ENCODE peak calls at places on chromosomes 5 and 9, in ten cellular contexts. One of them, this sample, is unnamed.
A peak's percentile ranks its signal among the peaks of the same experiment; 100 is the strongest.

GRCh38 chr5:116494784-116495480 is 79.7 kb downstream of the SEMA6A start:
- DNase-seq in breast epithelium: no peak
- DNase-seq in stimulated activated CD8-positive, alpha-beta memory T cell treated with anti-CD3 and anti-CD28 coated beads, Interleukin-15, amount 100 ng/mL, for 1 hour: no peak
- DNase-seq in effector memory CD4-positive, alpha-beta T cell: no peak
- DNase-seq in transverse colon: no peak
- DNase-seq in EL: no peak
- DNase-seq in NCI-H1092: no peak
- DNase-seq in lung: no peak
- DNase-seq in activated T-helper 1 cell treated with anti-CD3 and anti-CD28 coated beads, Interleukin-2, amount 50 U/mL, for 16 hours: no peak
- DNase-seq in sigmoid colon: no peak
- DNase-seq in this sample: no peak

GRCh38 chr5:126693806-126694205 is 83.1 kb upstream of the LMNB1 start:
- DNase-seq in breast epithelium: no peak
- DNase-seq in transverse colon: no peak
- DNase-seq in stimulated activated CD8-positive, alpha-beta memory T cell treated with anti-CD3 and anti-CD28 coated beads, Interleukin-15, amount 100 ng/mL, for 1 hour: no peak
- DNase-seq in activated T-helper 1 cell treated with anti-CD3 and anti-CD28 coated beads, Interleukin-2, amount 50 U/mL, for 16 hours: no peak
- DNase-seq in NCI-H1092: no peak
- DNase-seq in effector memory CD4-positive, alpha-beta T cell: no peak
- DNase-seq in sigmoid colon: no peak
- DNase-seq in EL: no peak
- DNase-seq in lung: no peak
- DNase-seq in this sample: no peak

GRCh38 chr9:13750061-13750460 is 470.6 kb upstream of the MPDZ start:
- DNase-seq in breast epithelium: no peak
- DNase-seq in NCI-H1092: no peak
- DNase-seq in activated T-helper 1 cell treated with anti-CD3 and anti-CD28 coated beads, Interleukin-2, amount 50 U/mL, for 16 hours: no peak
- DNase-seq in transverse colon: no peak
- DNase-seq in EL: peak; percentile 90
- DNase-seq in sigmoid colon: no peak
- DNase-seq in lung: no peak
- DNase-seq in effector memory CD4-positive, alpha-beta T cell: no peak
- DNase-seq in stimulated activated CD8-positive, alpha-beta memory T cell treated with anti-CD3 and anti-CD28 coated beads, Interleukin-15, amount 100 ng/mL, for 1 hour: no peak
- DNase-seq in this sample: no peak

GRCh38 chr5:79464695-79465332 is 49.1 kb downstream of the HOMER1 start:
- DNase-seq in lung: no peak
- DNase-seq in EL: peak; percentile 40
- DNase-seq in stimulated activated CD8-positive, alpha-beta memory T cell treated with anti-CD3 and anti-CD28 coated beads, Interleukin-15, amount 100 ng/mL, for 1 hour: no peak
- DNase-seq in effector memory CD4-positive, alpha-beta T cell: no peak
- DNase-seq in NCI-H1092: no peak
- DNase-seq in breast epithelium: no peak
- DNase-seq in transverse colon: no peak
- DNase-seq in sigmoid colon: no peak
- DNase-seq in activated T-helper 1 cell treated with anti-CD3 and anti-CD28 coated beads, Interleukin-2, amount 50 U/mL, for 16 hours: no peak
- DNase-seq in this sample: no peak

GRCh38 chr5:142235050-142235797 is 89.6 kb downstream of the SPRY4 start:
- DNase-seq in transverse colon: no peak
- DNase-seq in sigmoid colon: no peak
- DNase-seq in breast epithelium: no peak
- DNase-seq in effector memory CD4-positive, alpha-beta T cell: no peak
- DNase-seq in lung: no peak
- DNase-seq in NCI-H1092: no peak
- DNase-seq in activated T-helper 1 cell treated with anti-CD3 and anti-CD28 coated beads, Interleukin-2, amount 50 U/mL, for 16 hours: no peak
- DNase-seq in EL: no peak
- DNase-seq in stimulated activated CD8-positive, alpha-beta memory T cell treated with anti-CD3 and anti-CD28 coated beads, Interleukin-15, amount 100 ng/mL, for 1 hour: no peak
- DNase-seq in this sample: no peak

GRCh38 chr5:140148508-140148907 is 22.8 kb downstream of the IGIP start:
- DNase-seq in stimulated activated CD8-positive, alpha-beta memory T cell treated with anti-CD3 and anti-CD28 coated beads, Interleukin-15, amount 100 ng/mL, for 1 hour: no peak
- DNase-seq in lung: no peak
- DNase-seq in transverse colon: no peak
- DNase-seq in EL: no peak
- DNase-seq in NCI-H1092: no peak
- DNase-seq in effector memory CD4-positive, alpha-beta T cell: no peak
- DNase-seq in breast epithelium: no peak
- DNase-seq in activated T-helper 1 cell treated with anti-CD3 and anti-CD28 coated beads, Interleukin-2, amount 50 U/mL, for 16 hours: no peak
- DNase-seq in sigmoid colon: no peak
- DNase-seq in this sample: no peak

GRCh38 chr9:36969216-36969771 is 64.8 kb downstream of the PAX5 start:
- DNase-seq in NCI-H1092: no peak
- DNase-seq in effector memory CD4-positive, alpha-beta T cell: no peak
- DNase-seq in stimulated activated CD8-positive, alpha-beta memory T cell treated with anti-CD3 and anti-CD28 coated beads, Interleukin-15, amount 100 ng/mL, for 1 hour: no peak
- DNase-seq in activated T-helper 1 cell treated with anti-CD3 and anti-CD28 coated beads, Interleukin-2, amount 50 U/mL, for 16 hours: no peak
- DNase-seq in sigmoid colon: no peak
- DNase-seq in lung: no peak
- DNase-seq in breast epithelium: no peak
- DNase-seq in EL: no peak
- DNase-seq in transverse colon: no peak
- DNase-seq in this sample: no peak

GRCh38 chr5:141343242-141343952 is at the start of gene PCDHGA3:
- DNase-seq in lung: no peak
- DNase-seq in stimulated activated CD8-positive, alpha-beta memory T cell treated with anti-CD3 and anti-CD28 coated beads, Interleukin-15, amount 100 ng/mL, for 1 hour: no peak
- DNase-seq in EL: peak; percentile 43
- DNase-seq in activated T-helper 1 cell treated with anti-CD3 and anti-CD28 coated beads, Interleukin-2, amount 50 U/mL, for 16 hours: no peak
- DNase-seq in sigmoid colon: no peak
- DNase-seq in breast epithelium: no peak
- DNase-seq in effector memory CD4-positive, alpha-beta T cell: no peak
- DNase-seq in NCI-H1092: no peak
- DNase-seq in transverse colon: no peak
- DNase-seq in this sample: no peak

GRCh38 chr9:114643906-114644305 is 13.7 kb downstream of the TEX53 start:
- DNase-seq in NCI-H1092: no peak
- DNase-seq in activated T-helper 1 cell treated with anti-CD3 and anti-CD28 coated beads, Interleukin-2, amount 50 U/mL, for 16 hours: no peak
- DNase-seq in lung: no peak
- DNase-seq in transverse colon: no peak
- DNase-seq in EL: no peak
- DNase-seq in sigmoid colon: no peak
- DNase-seq in breast epithelium: no peak
- DNase-seq in stimulated activated CD8-positive, alpha-beta memory T cell treated with anti-CD3 and anti-CD28 coated beads, Interleukin-15, amount 100 ng/mL, for 1 hour: no peak
- DNase-seq in effector memory CD4-positive, alpha-beta T cell: no peak
- DNase-seq in this sample: no peak

GRCh38 chr9:112194969-112195431 is 19.9 kb upstream of the SUSD1 start:
- DNase-seq in EL: no peak
- DNase-seq in lung: no peak
- DNase-seq in stimulated activated CD8-positive, alpha-beta memory T cell treated with anti-CD3 and anti-CD28 coated beads, Interleukin-15, amount 100 ng/mL, for 1 hour: no peak
- DNase-seq in breast epithelium: no peak
- DNase-seq in transverse colon: no peak
- DNase-seq in activated T-helper 1 cell treated with anti-CD3 and anti-CD28 coated beads, Interleukin-2, amount 50 U/mL, for 16 hours: no peak
- DNase-seq in NCI-H1092: no peak
- DNase-seq in sigmoid colon: no peak
- DNase-seq in effector memory CD4-positive, alpha-beta T cell: no peak
- DNase-seq in this sample: no peak

GRCh38 chr5:124705577-124705976 is 40.9 kb downstream of the ZNF608 start:
- DNase-seq in effector memory CD4-positive, alpha-beta T cell: no peak
- DNase-seq in sigmoid colon: no peak
- DNase-seq in transverse colon: no peak
- DNase-seq in activated T-helper 1 cell treated with anti-CD3 and anti-CD28 coated beads, Interleukin-2, amount 50 U/mL, for 16 hours: no peak
- DNase-seq in NCI-H1092: no peak
- DNase-seq in breast epithelium: no peak
- DNase-seq in lung: no peak
- DNase-seq in EL: no peak
- DNase-seq in stimulated activated CD8-positive, alpha-beta memory T cell treated with anti-CD3 and anti-CD28 coated beads, Interleukin-15, amount 100 ng/mL, for 1 hour: no peak
- DNase-seq in this sample: no peak

GRCh38 chr9:71681708-71682268 is 86.5 kb downstream of the CEMIP2 start:
- DNase-seq in effector memory CD4-positive, alpha-beta T cell: no peak
- DNase-seq in sigmoid colon: no peak
- DNase-seq in transverse colon: peak; percentile 22
- DNase-seq in NCI-H1092: no peak
- DNase-seq in stimulated activated CD8-positive, alpha-beta memory T cell treated with anti-CD3 and anti-CD28 coated beads, Interleukin-15, amount 100 ng/mL, for 1 hour: no peak
- DNase-seq in EL: peak; percentile 82
- DNase-seq in activated T-helper 1 cell treated with anti-CD3 and anti-CD28 coated beads, Interleukin-2, amount 50 U/mL, for 16 hours: no peak
- DNase-seq in lung: no peak
- DNase-seq in breast epithelium: no peak
- DNase-seq in this sample: no peak

GRCh38 chr5:177350776-177351391 is 584 bp downstream of the LMAN2 start:
- DNase-seq in sigmoid colon: no peak
- DNase-seq in activated T-helper 1 cell treated with anti-CD3 and anti-CD28 coated beads, Interleukin-2, amount 50 U/mL, for 16 hours: no peak
- DNase-seq in stimulated activated CD8-positive, alpha-beta memory T cell treated with anti-CD3 and anti-CD28 coated beads, Interleukin-15, amount 100 ng/mL, for 1 hour: no peak
- DNase-seq in EL: no peak
- DNase-seq in effector memory CD4-positive, alpha-beta T cell: no peak
- DNase-seq in transverse colon: no peak
- DNase-seq in lung: no peak
- DNase-seq in breast epithelium: no peak
- DNase-seq in NCI-H1092: no peak
- DNase-seq in this sample: no peak

GRCh38 chr9:27157736-27158135 is 48.7 kb downstream of the TEK start:
- DNase-seq in breast epithelium: no peak
- DNase-seq in stimulated activated CD8-positive, alpha-beta memory T cell treated with anti-CD3 and anti-CD28 coated beads, Interleukin-15, amount 100 ng/mL, for 1 hour: no peak
- DNase-seq in EL: no peak
- DNase-seq in NCI-H1092: no peak
- DNase-seq in effector memory CD4-positive, alpha-beta T cell: no peak
- DNase-seq in activated T-helper 1 cell treated with anti-CD3 and anti-CD28 coated beads, Interleukin-2, amount 50 U/mL, for 16 hours: no peak
- DNase-seq in lung: no peak
- DNase-seq in sigmoid colon: no peak
- DNase-seq in transverse colon: no peak
- DNase-seq in this sample: no peak

GRCh38 chr5:138641547-138642298 is 66.5 kb upstream of the HSPA9 start:
- DNase-seq in sigmoid colon: no peak
- DNase-seq in EL: peak; percentile 71
- DNase-seq in lung: peak; percentile 81
- DNase-seq in breast epithelium: peak; percentile 77
- DNase-seq in transverse colon: peak; percentile 73
- DNase-seq in effector memory CD4-positive, alpha-beta T cell: peak; percentile 60
- DNase-seq in activated T-helper 1 cell treated with anti-CD3 and anti-CD28 coated beads, Interleukin-2, amount 50 U/mL, for 16 hours: peak; percentile 38
- DNase-seq in NCI-H1092: no peak
- DNase-seq in stimulated activated CD8-positive, alpha-beta memory T cell treated with anti-CD3 and anti-CD28 coated beads, Interleukin-15, amount 100 ng/mL, for 1 hour: peak; percentile 44
- DNase-seq in this sample: peak; percentile 54

GRCh38 chr5:136655429-136655828 is 290.1 kb upstream of the TRPC7 start:
- DNase-seq in EL: peak; percentile 42
- DNase-seq in transverse colon: no peak
- DNase-seq in lung: no peak
- DNase-seq in sigmoid colon: no peak
- DNase-seq in activated T-helper 1 cell treated with anti-CD3 and anti-CD28 coated beads, Interleukin-2, amount 50 U/mL, for 16 hours: no peak
- DNase-seq in stimulated activated CD8-positive, alpha-beta memory T cell treated with anti-CD3 and anti-CD28 coated beads, Interleukin-15, amount 100 ng/mL, for 1 hour: no peak
- DNase-seq in NCI-H1092: no peak
- DNase-seq in effector memory CD4-positive, alpha-beta T cell: no peak
- DNase-seq in breast epithelium: no peak
- DNase-seq in this sample: no peak

GRCh38 chr9:114450833-114451706 is 54.2 kb downstream of the WHRN start:
- DNase-seq in lung: no peak
- DNase-seq in sigmoid colon: no peak
- DNase-seq in stimulated activated CD8-positive, alpha-beta memory T cell treated with anti-CD3 and anti-CD28 coated beads, Interleukin-15, amount 100 ng/mL, for 1 hour: no peak
- DNase-seq in breast epithelium: no peak
- DNase-seq in activated T-helper 1 cell treated with anti-CD3 and anti-CD28 coated beads, Interleukin-2, amount 50 U/mL, for 16 hours: no peak
- DNase-seq in transverse colon: no peak
- DNase-seq in effector memory CD4-positive, alpha-beta T cell: no peak
- DNase-seq in NCI-H1092: no peak
- DNase-seq in EL: no peak
- DNase-seq in this sample: no peak

GRCh38 chr9:100011062-100011681 is 87.6 kb downstream of the ERP44 start:
- DNase-seq in effector memory CD4-positive, alpha-beta T cell: peak; percentile 9
- DNase-seq in stimulated activated CD8-positive, alpha-beta memory T cell treated with anti-CD3 and anti-CD28 coated beads, Interleukin-15, amount 100 ng/mL, for 1 hour: no peak
- DNase-seq in breast epithelium: no peak
- DNase-seq in lung: no peak
- DNase-seq in sigmoid colon: no peak
- DNase-seq in EL: peak; percentile 43
- DNase-seq in activated T-helper 1 cell treated with anti-CD3 and anti-CD28 coated beads, Interleukin-2, amount 50 U/mL, for 16 hours: no peak
- DNase-seq in transverse colon: no peak
- DNase-seq in NCI-H1092: no peak
- DNase-seq in this sample: no peak

GRCh38 chr5:81719743-81720142 is 31.2 kb downstream of the SSBP2 start:
- DNase-seq in sigmoid colon: no peak
- DNase-seq in EL: no peak
- DNase-seq in NCI-H1092: no peak
- DNase-seq in lung: no peak
- DNase-seq in transverse colon: no peak
- DNase-seq in stimulated activated CD8-positive, alpha-beta memory T cell treated with anti-CD3 and anti-CD28 coated beads, Interleukin-15, amount 100 ng/mL, for 1 hour: no peak
- DNase-seq in activated T-helper 1 cell treated with anti-CD3 and anti-CD28 coated beads, Interleukin-2, amount 50 U/mL, for 16 hours: no peak
- DNase-seq in effector memory CD4-positive, alpha-beta T cell: no peak
- DNase-seq in breast epithelium: no peak
- DNase-seq in this sample: no peak

GRCh38 chr9:134938346-134939079 is 20.8 kb upstream of the FCN1 start:
- DNase-seq in sigmoid colon: no peak
- DNase-seq in lung: no peak
- DNase-seq in breast epithelium: no peak
- DNase-seq in transverse colon: no peak
- DNase-seq in activated T-helper 1 cell treated with anti-CD3 and anti-CD28 coated beads, Interleukin-2, amount 50 U/mL, for 16 hours: no peak
- DNase-seq in stimulated activated CD8-positive, alpha-beta memory T cell treated with anti-CD3 and anti-CD28 coated beads, Interleukin-15, amount 100 ng/mL, for 1 hour: no peak
- DNase-seq in EL: no peak
- DNase-seq in NCI-H1092: no peak
- DNase-seq in effector memory CD4-positive, alpha-beta T cell: no peak
- DNase-seq in this sample: no peak

GRCh38 chr5:14871084-14871572 is 450 bp downstream of the ANKH start:
- DNase-seq in lung: peak; percentile 31
- DNase-seq in stimulated activated CD8-positive, alpha-beta memory T cell treated with anti-CD3 and anti-CD28 coated beads, Interleukin-15, amount 100 ng/mL, for 1 hour: no peak
- DNase-seq in sigmoid colon: peak; percentile 68
- DNase-seq in breast epithelium: no peak
- DNase-seq in EL: no peak
- DNase-seq in activated T-helper 1 cell treated with anti-CD3 and anti-CD28 coated beads, Interleukin-2, amount 50 U/mL, for 16 hours: no peak
- DNase-seq in NCI-H1092: peak; percentile 31
- DNase-seq in effector memory CD4-positive, alpha-beta T cell: peak; percentile 18
- DNase-seq in transverse colon: peak; percentile 41
- DNase-seq in this sample: peak; percentile 12

GRCh38 chr5:37940931-37941623 is 101.2 kb upstream of the GDNF start:
- DNase-seq in sigmoid colon: no peak
- DNase-seq in stimulated activated CD8-positive, alpha-beta memory T cell treated with anti-CD3 and anti-CD28 coated beads, Interleukin-15, amount 100 ng/mL, for 1 hour: no peak
- DNase-seq in NCI-H1092: no peak
- DNase-seq in effector memory CD4-positive, alpha-beta T cell: no peak
- DNase-seq in transverse colon: no peak
- DNase-seq in breast epithelium: no peak
- DNase-seq in lung: no peak
- DNase-seq in activated T-helper 1 cell treated with anti-CD3 and anti-CD28 coated beads, Interleukin-2, amount 50 U/mL, for 16 hours: no peak
- DNase-seq in EL: peak; percentile 46
- DNase-seq in this sample: no peak

GRCh38 chr5:128965011-128965637 is at the start of gene SLC27A6:
- DNase-seq in effector memory CD4-positive, alpha-beta T cell: no peak
- DNase-seq in transverse colon: no peak
- DNase-seq in activated T-helper 1 cell treated with anti-CD3 and anti-CD28 coated beads, Interleukin-2, amount 50 U/mL, for 16 hours: no peak
- DNase-seq in EL: no peak
- DNase-seq in stimulated activated CD8-positive, alpha-beta memory T cell treated with anti-CD3 and anti-CD28 coated beads, Interleukin-15, amount 100 ng/mL, for 1 hour: no peak
- DNase-seq in sigmoid colon: peak; percentile 61
- DNase-seq in lung: no peak
- DNase-seq in NCI-H1092: no peak
- DNase-seq in breast epithelium: no peak
- DNase-seq in this sample: no peak

GRCh38 chr5:126519637-126520592 is 75.1 kb downstream of the ALDH7A1 start:
- DNase-seq in stimulated activated CD8-positive, alpha-beta memory T cell treated with anti-CD3 and anti-CD28 coated beads, Interleukin-15, amount 100 ng/mL, for 1 hour: no peak
- DNase-seq in breast epithelium: no peak
- DNase-seq in transverse colon: peak; percentile 29
- DNase-seq in lung: no peak
- DNase-seq in effector memory CD4-positive, alpha-beta T cell: no peak
- DNase-seq in NCI-H1092: no peak
- DNase-seq in activated T-helper 1 cell treated with anti-CD3 and anti-CD28 coated beads, Interleukin-2, amount 50 U/mL, for 16 hours: no peak
- DNase-seq in sigmoid colon: peak; percentile 87
- DNase-seq in EL: no peak
- DNase-seq in this sample: peak; percentile 14

GRCh38 chr5:178940569-178941360 is at the start of gene ZNF454:
- DNase-seq in sigmoid colon: peak; percentile 97
- DNase-seq in EL: peak; percentile 80
- DNase-seq in stimulated activated CD8-positive, alpha-beta memory T cell treated with anti-CD3 and anti-CD28 coated beads, Interleukin-15, amount 100 ng/mL, for 1 hour: no peak
- DNase-seq in lung: peak; percentile 90
- DNase-seq in effector memory CD4-positive, alpha-beta T cell: no peak
- DNase-seq in activated T-helper 1 cell treated with anti-CD3 and anti-CD28 coated beads, Interleukin-2, amount 50 U/mL, for 16 hours: no peak
- DNase-seq in breast epithelium: peak; percentile 86
- DNase-seq in NCI-H1092: peak; percentile 93
- DNase-seq in transverse colon: peak; percentile 82
- DNase-seq in this sample: peak; percentile 95

GRCh38 chr5:79261907-79262306 is 26.0 kb downstream of the JMY start:
- DNase-seq in effector memory CD4-positive, alpha-beta T cell: no peak
- DNase-seq in EL: no peak
- DNase-seq in stimulated activated CD8-positive, alpha-beta memory T cell treated with anti-CD3 and anti-CD28 coated beads, Interleukin-15, amount 100 ng/mL, for 1 hour: no peak
- DNase-seq in activated T-helper 1 cell treated with anti-CD3 and anti-CD28 coated beads, Interleukin-2, amount 50 U/mL, for 16 hours: no peak
- DNase-seq in transverse colon: no peak
- DNase-seq in lung: no peak
- DNase-seq in sigmoid colon: no peak
- DNase-seq in breast epithelium: no peak
- DNase-seq in NCI-H1092: no peak
- DNase-seq in this sample: no peak

GRCh38 chr5:107464403-107464802 is 206.3 kb downstream of the EFNA5 start:
- DNase-seq in sigmoid colon: no peak
- DNase-seq in lung: no peak
- DNase-seq in activated T-helper 1 cell treated with anti-CD3 and anti-CD28 coated beads, Interleukin-2, amount 50 U/mL, for 16 hours: no peak
- DNase-seq in EL: no peak
- DNase-seq in NCI-H1092: no peak
- DNase-seq in effector memory CD4-positive, alpha-beta T cell: no peak
- DNase-seq in breast epithelium: no peak
- DNase-seq in stimulated activated CD8-positive, alpha-beta memory T cell treated with anti-CD3 and anti-CD28 coated beads, Interleukin-15, amount 100 ng/mL, for 1 hour: no peak
- DNase-seq in transverse colon: no peak
- DNase-seq in this sample: no peak

GRCh38 chr9:87267701-87268100 is 230.0 kb upstream of the DAPK1 start:
- DNase-seq in EL: no peak
- DNase-seq in effector memory CD4-positive, alpha-beta T cell: no peak
- DNase-seq in stimulated activated CD8-positive, alpha-beta memory T cell treated with anti-CD3 and anti-CD28 coated beads, Interleukin-15, amount 100 ng/mL, for 1 hour: no peak
- DNase-seq in activated T-helper 1 cell treated with anti-CD3 and anti-CD28 coated beads, Interleukin-2, amount 50 U/mL, for 16 hours: no peak
- DNase-seq in NCI-H1092: no peak
- DNase-seq in transverse colon: no peak
- DNase-seq in sigmoid colon: peak; percentile 68
- DNase-seq in lung: no peak
- DNase-seq in breast epithelium: no peak
- DNase-seq in this sample: no peak